ENCODE peak calls at places on chromosomes 13 and 19, in six cellular contexts. One of them, this sample, is unnamed.

GRCh38 chr19:37990362-37990761 is 83.4 kb downstream of the SIPA1L3 start:
- DNase-seq in breast epithelium: peak
- DNase-seq in hepatocyte: no peak
- DNase-seq in heart right ventricle: no peak
- DNase-seq in esophagus squamous epithelium: no peak
- DNase-seq in lung: peak
- DNase-seq in this sample: peak

GRCh38 chr13:73879346-73880020 is 254.7 kb downstream of the KLF12 start:
- DNase-seq in hepatocyte: no peak
- DNase-seq in breast epithelium: no peak
- DNase-seq in heart right ventricle: no peak
- DNase-seq in lung: no peak
- DNase-seq in esophagus squamous epithelium: no peak
- DNase-seq in this sample: no peak

GRCh38 chr19:4759388-4760284 is 31.9 kb upstream of the FEM1A start:
- DNase-seq in heart right ventricle: peak
- DNase-seq in esophagus squamous epithelium: peak
- DNase-seq in hepatocyte: peak
- DNase-seq in breast epithelium: peak
- DNase-seq in lung: peak
- DNase-seq in this sample: peak

GRCh38 chr13:26463848-26464247 is 93.6 kb upstream of the WASF3 start:
- DNase-seq in esophagus squamous epithelium: no peak
- DNase-seq in breast epithelium: no peak
- DNase-seq in lung: no peak
- DNase-seq in heart right ventricle: no peak
- DNase-seq in hepatocyte: no peak
- DNase-seq in this sample: no peak

GRCh38 chr19:3547767-3548282 is 8.9 kb downstream of the TEKTIP1 start:
- DNase-seq in esophagus squamous epithelium: no peak
- DNase-seq in heart right ventricle: no peak
- DNase-seq in lung: no peak
- DNase-seq in breast epithelium: no peak
- DNase-seq in hepatocyte: no peak
- DNase-seq in this sample: no peak

GRCh38 chr19:5700455-5701092 is 10.5 kb downstream of the RPL36 start:
- DNase-seq in heart right ventricle: no peak
- DNase-seq in esophagus squamous epithelium: no peak
- DNase-seq in hepatocyte: peak
- DNase-seq in breast epithelium: no peak
- DNase-seq in lung: no peak
- DNase-seq in this sample: no peak

GRCh38 chr19:38245826-38246498 is 10.2 kb downstream of the PPP1R14A start:
- DNase-seq in heart right ventricle: no peak
- DNase-seq in breast epithelium: peak
- DNase-seq in lung: no peak
- DNase-seq in esophagus squamous epithelium: no peak
- DNase-seq in hepatocyte: no peak
- DNase-seq in this sample: no peak

GRCh38 chr19:55301459-55302331 is 17.9 kb downstream of the BRSK1 start:
- DNase-seq in hepatocyte: peak
- DNase-seq in heart right ventricle: peak
- DNase-seq in esophagus squamous epithelium: no peak
- DNase-seq in lung: peak
- DNase-seq in breast epithelium: peak
- DNase-seq in this sample: peak

GRCh38 chr13:40665754-40666057 is 735 bp downstream of the FOXO1 start:
- DNase-seq in esophagus squamous epithelium: no peak
- DNase-seq in heart right ventricle: no peak
- DNase-seq in hepatocyte: no peak
- DNase-seq in lung: no peak
- DNase-seq in breast epithelium: no peak
- DNase-seq in this sample: peak

GRCh38 chr19:21482863-21483276 is 22.5 kb upstream of the ZNF429 start:
- DNase-seq in hepatocyte: peak
- DNase-seq in lung: peak
- DNase-seq in breast epithelium: peak
- DNase-seq in esophagus squamous epithelium: no peak
- DNase-seq in heart right ventricle: peak
- DNase-seq in this sample: no peak

GRCh38 chr13:80151016-80151415 is 189.9 kb downstream of the SPRY2 start:
- DNase-seq in lung: no peak
- DNase-seq in breast epithelium: no peak
- DNase-seq in hepatocyte: no peak
- DNase-seq in esophagus squamous epithelium: no peak
- DNase-seq in heart right ventricle: no peak
- DNase-seq in this sample: peak

GRCh38 chr19:48487944-48488343 is 18.8 kb downstream of the CYTH2 start:
- DNase-seq in esophagus squamous epithelium: no peak
- DNase-seq in breast epithelium: peak
- DNase-seq in lung: peak
- DNase-seq in hepatocyte: no peak
- DNase-seq in heart right ventricle: peak
- DNase-seq in this sample: peak

GRCh38 chr19:13025819-13026477 is 30.7 kb downstream of the NFIX start:
- DNase-seq in esophagus squamous epithelium: no peak
- DNase-seq in hepatocyte: no peak
- DNase-seq in lung: no peak
- DNase-seq in breast epithelium: no peak
- DNase-seq in heart right ventricle: no peak
- DNase-seq in this sample: no peak

GRCh38 chr13:113421673-113422270 is 31.5 kb downstream of the ADPRHL1 start:
- DNase-seq in hepatocyte: peak
- DNase-seq in lung: no peak
- DNase-seq in breast epithelium: no peak
- DNase-seq in esophagus squamous epithelium: no peak
- DNase-seq in heart right ventricle: no peak
- DNase-seq in this sample: no peak

GRCh38 chr19:56101746-56102535 is 19.2 kb downstream of the ZNF787 start:
- DNase-seq in hepatocyte: no peak
- DNase-seq in heart right ventricle: peak
- DNase-seq in esophagus squamous epithelium: no peak
- DNase-seq in breast epithelium: no peak
- DNase-seq in lung: no peak
- DNase-seq in this sample: no peak

GRCh38 chr13:33519561-33520479 is 234.3 kb upstream of the STARD13 start:
- DNase-seq in breast epithelium: peak
- DNase-seq in esophagus squamous epithelium: no peak
- DNase-seq in hepatocyte: no peak
- DNase-seq in lung: no peak
- DNase-seq in heart right ventricle: no peak
- DNase-seq in this sample: no peak
- H3K27ac ChIP-seq in breast epithelium: peak
- H3K27ac ChIP-seq in esophagus squamous epithelium: no peak
- H3K27ac ChIP-seq in hepatocyte: peak
- H3K27ac ChIP-seq in lung: no peak
- H3K27ac ChIP-seq in heart right ventricle: no peak
- H3K27ac ChIP-seq in this sample: no peak

DNA sequence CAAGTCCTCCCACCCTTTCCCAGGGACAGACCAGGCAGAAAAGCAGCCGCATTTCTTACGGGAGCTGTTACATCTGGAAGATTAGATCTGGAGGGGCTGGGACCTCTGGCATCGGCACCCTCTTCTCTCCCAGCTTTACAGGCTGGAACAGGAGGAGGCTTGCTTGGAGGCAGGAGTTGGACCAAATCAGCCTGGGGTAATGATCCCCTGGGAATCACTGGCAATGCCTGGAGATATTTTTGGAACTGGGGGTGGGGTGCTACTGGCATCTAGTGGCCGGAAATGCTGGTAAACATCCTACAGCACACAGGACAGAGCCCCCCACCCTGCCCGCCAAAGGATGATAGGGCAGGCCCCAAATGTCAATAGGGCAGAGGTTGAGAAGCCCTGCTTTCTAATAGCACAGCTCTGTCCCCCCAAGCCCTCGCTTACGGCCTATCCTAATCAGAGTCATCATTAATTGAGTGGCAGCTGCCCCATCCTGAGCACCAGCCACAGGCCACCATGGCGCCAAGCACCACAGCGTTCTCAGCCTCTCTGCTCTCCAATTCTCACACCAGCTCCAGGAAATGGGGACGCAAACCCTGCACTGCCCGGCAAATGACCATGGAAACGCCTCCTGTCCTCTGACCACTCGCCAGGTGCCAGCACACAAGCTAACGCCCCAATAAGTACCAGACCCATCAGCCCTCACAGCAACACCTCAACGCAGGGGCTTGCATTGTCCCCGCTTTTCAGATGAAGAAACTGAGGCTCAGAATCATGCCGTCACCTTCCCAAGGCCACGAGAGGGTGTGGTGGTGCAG is 20.6 kb downstream of the LRRC4B start:
- DNase-seq in esophagus squamous epithelium: no peak
- DNase-seq in heart right ventricle: no peak
- DNase-seq in hepatocyte: no peak
- DNase-seq in breast epithelium: no peak
- DNase-seq in lung: no peak
- DNase-seq in this sample: no peak
- TF ChIP-seq CTCF in esophagus squamous epithelium: no peak
- TF ChIP-seq CTCF in heart right ventricle: no peak
- TF ChIP-seq CTCF in hepatocyte: no peak
- TF ChIP-seq CTCF in breast epithelium: no peak
- TF ChIP-seq CTCF in lung: no peak
- TF ChIP-seq CTCF in this sample: no peak

GRCh38 chr13:111005808-111006494 is 91.1 kb upstream of the ANKRD10 start:
- DNase-seq in esophagus squamous epithelium: no peak
- DNase-seq in breast epithelium: no peak
- DNase-seq in lung: no peak
- DNase-seq in heart right ventricle: peak
- DNase-seq in hepatocyte: no peak
- DNase-seq in this sample: no peak
- H3K27ac ChIP-seq in esophagus squamous epithelium: peak
- H3K27ac ChIP-seq in breast epithelium: peak
- H3K27ac ChIP-seq in lung: peak
- H3K27ac ChIP-seq in heart right ventricle: peak
- H3K27ac ChIP-seq in hepatocyte: peak
- H3K27ac ChIP-seq in this sample: no peak

DNA sequence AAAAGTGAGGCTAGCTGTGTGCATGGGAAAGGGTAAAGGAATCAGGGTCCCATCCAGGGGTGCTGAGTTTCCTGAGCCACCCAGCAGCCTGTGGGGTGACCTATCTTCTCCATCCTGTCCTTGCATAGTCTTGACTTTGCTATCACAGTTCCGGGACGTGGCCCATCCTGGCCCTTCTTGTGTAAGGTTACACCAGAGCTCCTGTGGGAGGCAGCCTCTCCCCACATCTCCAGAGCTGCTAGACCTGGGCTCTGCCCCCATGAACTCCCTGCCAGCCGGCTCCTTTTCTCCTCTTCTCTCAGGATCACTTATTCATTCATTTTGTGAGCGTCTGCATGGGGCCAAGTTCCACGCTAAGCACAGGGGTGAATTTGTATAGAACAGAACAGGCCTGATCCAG is 238.9 kb downstream of the TSHZ3 start:
- DNase-seq in esophagus squamous epithelium: no peak
- DNase-seq in breast epithelium: no peak
- DNase-seq in heart right ventricle: no peak
- DNase-seq in lung: no peak
- DNase-seq in hepatocyte: peak
- DNase-seq in this sample: no peak
- TF ChIP-seq CTCF in esophagus squamous epithelium: no peak
- TF ChIP-seq CTCF in breast epithelium: no peak
- TF ChIP-seq CTCF in heart right ventricle: peak
- TF ChIP-seq CTCF in lung: no peak
- TF ChIP-seq CTCF in hepatocyte: peak
- TF ChIP-seq CTCF in this sample: no peak

GRCh38 chr19:46782355-46783019 is 5.9 kb downstream of the SLC1A5 start:
- DNase-seq in breast epithelium: no peak
- DNase-seq in hepatocyte: no peak
- DNase-seq in heart right ventricle: no peak
- DNase-seq in esophagus squamous epithelium: no peak
- DNase-seq in lung: no peak
- DNase-seq in this sample: no peak
- H3K27ac ChIP-seq in breast epithelium: peak
- H3K27ac ChIP-seq in hepatocyte: no peak
- H3K27ac ChIP-seq in heart right ventricle: no peak
- H3K27ac ChIP-seq in esophagus squamous epithelium: peak
- H3K27ac ChIP-seq in lung: no peak
- H3K27ac ChIP-seq in this sample: peak

GRCh38 chr19:2446390-2446789 is 10.4 kb downstream of the LMNB2 start:
- DNase-seq in esophagus squamous epithelium: no peak
- DNase-seq in breast epithelium: no peak
- DNase-seq in lung: no peak
- DNase-seq in heart right ventricle: no peak
- DNase-seq in hepatocyte: no peak
- DNase-seq in this sample: no peak
- TF ChIP-seq CTCF in esophagus squamous epithelium: no peak
- TF ChIP-seq CTCF in breast epithelium: no peak
- TF ChIP-seq CTCF in lung: no peak
- TF ChIP-seq CTCF in heart right ventricle: no peak
- TF ChIP-seq CTCF in hepatocyte: no peak
- TF ChIP-seq CTCF in this sample: no peak

DNA sequence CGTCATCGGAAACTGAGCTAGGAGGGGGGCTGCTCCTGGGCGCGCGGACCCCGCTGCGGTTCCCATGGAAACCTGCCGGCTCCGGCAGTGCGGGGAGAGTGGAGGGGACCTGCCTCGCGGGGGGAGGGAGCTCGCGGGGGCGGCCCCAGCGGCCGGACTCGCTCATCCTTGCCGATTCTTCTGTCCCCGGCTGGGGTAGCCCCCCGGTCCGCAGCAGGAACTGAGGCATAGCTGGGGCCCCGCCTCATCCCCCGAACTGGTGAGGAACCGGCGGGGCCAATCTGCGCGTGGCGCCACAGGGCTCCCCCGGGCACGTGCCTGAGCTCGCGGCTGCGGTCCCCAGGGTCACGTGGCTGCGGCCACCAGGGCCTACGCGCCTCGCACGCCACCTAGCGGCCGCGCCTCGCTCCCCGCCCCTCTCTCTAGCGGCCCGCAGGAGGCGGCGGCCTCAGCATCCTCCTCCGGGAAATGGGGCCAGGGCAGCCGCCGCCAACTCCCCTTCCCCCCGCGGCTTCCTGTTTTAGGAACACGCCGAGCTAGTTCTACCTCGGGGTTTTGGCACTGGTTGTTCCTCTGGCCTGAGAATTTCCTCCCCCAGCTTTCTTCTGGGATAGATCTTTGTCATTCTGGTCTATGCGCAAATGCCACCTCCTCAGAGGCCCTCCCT is 1.7 kb upstream of the ELAVL3 start:
- DNase-seq in esophagus squamous epithelium: no peak
- DNase-seq in hepatocyte: peak
- DNase-seq in heart right ventricle: peak
- DNase-seq in breast epithelium: peak
- DNase-seq in lung: peak
- DNase-seq in this sample: peak
- H3K27ac ChIP-seq in esophagus squamous epithelium: no peak
- H3K27ac ChIP-seq in hepatocyte: no peak
- H3K27ac ChIP-seq in heart right ventricle: no peak
- H3K27ac ChIP-seq in breast epithelium: no peak
- H3K27ac ChIP-seq in lung: no peak
- H3K27ac ChIP-seq in this sample: no peak

GRCh38 chr19:46297700-46298476 is 1.0 kb downstream of the HIF3A start:
- DNase-seq in hepatocyte: peak
- DNase-seq in lung: peak
- DNase-seq in heart right ventricle: peak
- DNase-seq in esophagus squamous epithelium: no peak
- DNase-seq in breast epithelium: peak
- DNase-seq in this sample: no peak
- TF ChIP-seq CTCF in hepatocyte: peak
- TF ChIP-seq CTCF in lung: no peak
- TF ChIP-seq CTCF in heart right ventricle: peak
- TF ChIP-seq CTCF in esophagus squamous epithelium: no peak
- TF ChIP-seq CTCF in breast epithelium: no peak
- TF ChIP-seq CTCF in this sample: no peak